ENCODE peak calls at places on chromosomes 5 and 9, in four cellular contexts. F, X, J and U are unnamed samples.

GRCh38 chr9:32161209-32161608 is 223.2 kb upstream of the ACO1 start:
- DNase-seq in F (no peak), X (no peak), J (no peak), U (no peak)

GRCh38 chr5:124718376-124718775 is 28.1 kb downstream of the ZNF608 start:
- DNase-seq in F (no peak), X (no peak), J (no peak), U (peak; percentile 72)

GRCh38 chr5:75610201-75610600 is 1.1 kb upstream of the ANKDD1B start:
- DNase-seq in F (no peak), X (no peak), J (no peak), U (no peak)

GRCh38 chr5:115168829-115169391 is 798 bp downstream of the TRIM36 start:
- DNase-seq in F (no peak), X (no peak), J (no peak), U (peak; percentile 68)

GRCh38 chr5:99102073-99102697 is 173.4 kb upstream of the CHD1 start:
- DNase-seq in F (no peak), X (no peak), J (no peak), U (no peak)

GRCh38 chr9:36407122-36407723 is 7.2 kb upstream of the RNF38 start:
- DNase-seq in F (peak; percentile 19), X (no peak), J (peak; percentile 62), U (peak; percentile 64)

GRCh38 chr5:81544351-81545001 is 150.5 kb upstream of the ACOT12 start:
- DNase-seq in F (no peak), X (no peak), J (no peak), U (no peak)

GRCh38 chr9:14331120-14331519 is 17.2 kb upstream of the NFIB start:
- DNase-seq in F (no peak), X (no peak), J (no peak), U (no peak)

GRCh38 chr5:177431317-177432142 is 5.1 kb downstream of the GRK6 start:
- DNase-seq in F (no peak), X (no peak), J (peak; percentile 71), U (no peak)

GRCh38 chr5:81247441-81247972 is 14.4 kb downstream of the CKMT2 start:
- DNase-seq in F (no peak), X (no peak), J (no peak), U (no peak)

GRCh38 chr5:135864503-135865443 is 30.3 kb downstream of the SLC25A48 start:
- DNase-seq in F (no peak), X (no peak), J (no peak), U (no peak)

GRCh38 chr5:121315786-121316185 is 535.9 kb upstream of the FTMT start:
- DNase-seq in F (no peak), X (no peak), J (no peak), U (no peak)

GRCh38 chr9:31323726-31324444 is 1060.6 kb upstream of the ACO1 start:
- DNase-seq in F (no peak), X (no peak), J (peak; percentile 4), U (no peak)

GRCh38 chr5:73446631-73447233 is 1.8 kb downstream of the FOXD1 start:
- DNase-seq in F (no peak), X (no peak), J (no peak), U (no peak)

GRCh38 chr5:14187660-14188059 is 44.5 kb downstream of the TRIO start:
- DNase-seq in F (no peak), X (no peak), J (no peak), U (no peak)

GRCh38 chr9:34256987-34257585 is 72.0 kb downstream of the KIF24 start:
- DNase-seq in F (no peak), X (no peak), J (no peak), U (no peak)

GRCh38 chr5:14476791-14477435 is 104.7 kb upstream of the OTULINL start:
- DNase-seq in F (no peak), X (no peak), J (no peak), U (no peak)